ENCODE peak calls at places on chromosome 4, in four cellular contexts. Q, D, B and U are unnamed samples.

GRCh38 chr4:143036443-143036842 is 148.3 kb upstream of the USP38 start:
- DNase-seq in Q (no peak), D (no peak), B (no peak), U (no peak)

GRCh38 chr4:47837582-47838294 is at the start of gene CORIN:
- DNase-seq in Q (peak; percentile 48), D (peak; percentile 70), B (no peak), U (no peak)

GRCh38 chr4:188887905-188888304 is 748.7 kb downstream of the TRIML1 start:
- DNase-seq in Q (no peak), D (no peak), B (no peak), U (no peak)

GRCh38 chr4:138868562-138868961 is 147.0 kb upstream of the NOCT start:
- DNase-seq in Q (no peak), D (no peak), B (no peak), U (no peak)

GRCh38 chr4:88919056-88919455 is 137.9 kb downstream of the FAM13A start:
- DNase-seq in Q (no peak), D (no peak), B (no peak), U (no peak)

GRCh38 chr4:40710484-40711269 is 39.1 kb upstream of the NSUN7 start:
- DNase-seq in Q (no peak), D (no peak), B (no peak), U (no peak)

GRCh38 chr4:114599231-114600065 is 841 bp downstream of the UGT8 start:
- DNase-seq in Q (peak; percentile 49), D (peak; percentile 78), B (peak; percentile 10), U (peak; percentile 51)

GRCh38 chr4:2797545-2798305 is 4.8 kb downstream of the SH3BP2 start:
- DNase-seq in Q (no peak), D (no peak), B (peak; percentile 79), U (no peak)

GRCh38 chr4:155787113-155787710 is 28.4 kb downstream of the GUCY1B1 start:
- DNase-seq in Q (peak; percentile 64), D (peak; percentile 77), B (peak; percentile 65), U (peak; percentile 18)

GRCh38 chr4:47562297-47562696 is 77.2 kb downstream of the ATP10D start:
- DNase-seq in Q (no peak), D (no peak), B (no peak), U (no peak)

GRCh38 chr4:176540814-176541213 is 221.0 kb downstream of the SPCS3 start:
- DNase-seq in Q (no peak), D (no peak), B (no peak), U (no peak)

GRCh38 chr4:182246401-182247205 is 3.4 kb downstream of the TENM3 start:
- DNase-seq in Q (peak; percentile 28), D (peak; percentile 20), B (no peak), U (no peak)

GRCh38 chr4:166816901-166817300 is 417.4 kb downstream of the SPOCK3 start:
- DNase-seq in Q (peak; percentile 69), D (no peak), B (no peak), U (no peak)

GRCh38 chr4:91127891-91128290 is 1000.7 kb downstream of the CCSER1 start:
- DNase-seq in Q (no peak), D (no peak), B (no peak), U (no peak)

GRCh38 chr4:80171251-80171650 is 26.1 kb upstream of the PRDM8 start:
- DNase-seq in Q (no peak), D (no peak), B (no peak), U (no peak)

GRCh38 chr4:3871181-3871852 is 105.1 kb downstream of the ADRA2C start:
- DNase-seq in Q (peak; percentile 61), D (peak; percentile 94), B (peak; percentile 84), U (no peak)

GRCh38 chr4:49063670-49064069 is 77.6 kb downstream of the CWH43 start:
- DNase-seq in Q (no peak), D (no peak), B (no peak), U (no peak)

GRCh38 chr4:26885912-26886274 is 25.3 kb downstream of the STIM2 start:
- DNase-seq in Q (no peak), D (peak; percentile 18), B (no peak), U (peak; percentile 88)

GRCh38 chr4:82811838-82812672 is 13.5 kb upstream of the SCD5 start:
- DNase-seq in Q (no peak), D (peak; percentile 73), B (no peak), U (no peak)

GRCh38 chr4:28391877-28392276 is 1531.2 kb downstream of the STIM2 start:
- DNase-seq in Q (no peak), D (no peak), B (no peak), U (no peak)

GRCh38 chr4:72887152-72887551 is 182.4 kb downstream of the COX18 start:
- DNase-seq in Q (no peak), D (peak; percentile 29), B (no peak), U (no peak)

GRCh38 chr4:111641813-111642579 is 503.3 kb upstream of the FAM241A start:
- DNase-seq in Q (peak; percentile 92), D (peak; percentile 93), B (peak; percentile 52), U (peak; percentile 81)
- TF ChIP-seq EZH2phosphoT487 in Q (no peak), D (no peak), B (no peak), U (no peak)

GRCh38 chr4:12635629-12636028 is 848.5 kb downstream of the RAB28 start:
- DNase-seq in Q (no peak), D (no peak), B (no peak), U (peak; percentile 2)

GRCh38 chr4:12633058-12633651 is 851.0 kb downstream of the RAB28 start:
- DNase-seq in Q (peak; percentile 91), D (peak; percentile 89), B (peak; percentile 48), U (peak; percentile 67)

GRCh38 chr4:12636191-12636590 is 847.9 kb downstream of the RAB28 start:
- DNase-seq in Q (peak; percentile 17), D (no peak), B (no peak), U (no peak)
- H3K4me2 ChIP-seq in Q (no peak overlapping the region), D (no peak overlapping the region), B (no peak overlapping the region), U (no peak overlapping the region)

GRCh38 chr4:54276633-54277426 is 47.7 kb downstream of the PDGFRA start:
- DNase-seq in Q (no peak), D (peak; percentile 48), B (no peak), U (no peak)
- H3K4me3 ChIP-seq in Q (no peak overlapping the region), D (peak overlapping the region; percentile 55), B (no peak overlapping the region), U (no peak overlapping the region)

GRCh38 chr4:180947421-180947820 is 1295.8 kb upstream of the TENM3 start:
- DNase-seq in Q (peak; percentile 24), D (no peak), B (peak; percentile 42), U (peak; percentile 43)
- TF ChIP-seq EZH2phosphoT487 in Q (no peak), D (no peak), B (no peak), U (no peak)

GRCh38 chr4:148780426-148781005 is 338.3 kb upstream of the NR3C2 start:
- DNase-seq in Q (no peak), D (no peak), B (no peak), U (no peak)

GRCh38 chr4:148779771-148780170 is 337.6 kb upstream of the NR3C2 start:
- DNase-seq in Q (no peak), D (no peak), B (no peak), U (no peak)

GRCh38 chr4:148778980-148779675 is 336.9 kb upstream of the NR3C2 start:
- DNase-seq in Q (no peak), D (no peak), B (no peak), U (no peak)

GRCh38 chr4:148774134-148774533 is 331.9 kb upstream of the NR3C2 start:
- DNase-seq in Q (no peak), D (no peak), B (no peak), U (no peak)

DNA sequence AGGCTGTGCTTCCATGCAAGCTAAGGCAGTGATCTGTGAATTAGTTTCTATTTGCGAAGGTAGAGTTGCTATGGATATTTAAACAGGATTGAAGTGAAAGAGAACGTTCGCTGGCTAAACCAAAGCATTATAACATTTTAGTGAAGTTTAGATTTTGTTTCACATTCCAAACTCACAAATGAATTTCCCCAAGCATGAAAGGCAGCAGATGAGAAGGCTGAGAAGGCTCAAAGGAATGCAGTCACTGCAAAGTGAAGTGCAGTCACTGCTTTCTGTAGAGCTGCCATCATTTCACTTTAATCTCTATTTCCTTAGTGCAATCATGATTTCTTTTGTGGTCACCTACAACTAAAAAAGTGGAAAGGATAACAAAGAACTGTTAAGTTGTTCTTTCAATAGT is 334.7 kb upstream of the NR3C2 start:
- DNase-seq in Q (no peak), D (peak; percentile 3), B (no peak), U (no peak)
- H3K4me2 ChIP-seq in Q (no peak overlapping the region), D (no peak overlapping the region), B (peak overlapping the region; percentile 43), U (no peak overlapping the region)

DNA sequence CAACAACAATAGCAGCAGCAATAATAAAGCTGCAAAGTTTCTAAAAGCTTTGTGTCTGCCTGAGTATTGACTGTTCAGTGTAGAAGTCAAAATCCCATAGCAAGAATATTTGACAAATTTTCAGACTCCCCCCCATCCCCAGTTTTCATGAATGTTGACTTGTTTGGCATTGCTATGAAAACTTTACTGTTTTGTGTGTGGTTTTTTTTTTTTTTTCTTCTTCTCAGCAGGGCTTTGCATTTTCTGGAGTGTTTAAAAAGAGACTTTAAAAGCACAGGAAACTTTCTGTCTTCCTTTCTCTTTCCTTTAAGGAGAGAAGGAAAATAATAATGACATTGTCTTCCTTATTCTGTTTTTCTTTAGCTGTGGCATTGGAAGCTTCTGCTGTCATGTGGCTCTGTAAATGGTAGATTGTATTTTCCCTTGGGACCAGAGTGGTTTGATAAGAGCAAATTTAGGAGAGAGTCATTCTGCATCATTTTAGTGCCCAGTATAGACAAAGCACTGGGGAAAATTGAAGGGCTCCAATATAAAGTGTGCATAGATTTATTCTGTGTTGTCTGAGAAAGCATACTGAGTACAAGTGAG is 244.5 kb downstream of the ARHGAP10 start:
- DNase-seq in Q (no peak), D (no peak), B (no peak), U (no peak)
- H3K4me3 ChIP-seq in Q (no peak overlapping the region), D (no peak overlapping the region), B (no peak overlapping the region), U (no peak overlapping the region)